ENCODE peak calls at places on chromosomes 5 and 9, in six cellular contexts. M, F, U, Q, H and V are unnamed samples.

GRCh38 chr5:137507150-137507549 is 8.0 kb upstream of the SPOCK1 start:
- DNase-seq in M (no peak), F (no peak), U (no peak), Q (no peak), H (no peak), V (no peak)

GRCh38 chr9:108125541-108125940 is 636.0 kb upstream of the KLF4 start:
- DNase-seq in M (no peak), F (no peak), U (peak; percentile 19), Q (no peak), H (no peak), V (peak; percentile 23)

GRCh38 chr9:88835038-88835466 is 156.2 kb upstream of the S1PR3 start:
- DNase-seq in M (peak; percentile 66), F (no peak), U (no peak), Q (peak; percentile 87), H (no peak), V (no peak)

GRCh38 chr5:396715-397032 is 46.3 kb upstream of the EXOC3 start:
- DNase-seq in M (no peak), F (no peak), U (no peak), Q (no peak), H (no peak), V (no peak)

GRCh38 chr5:149069711-149070110 is 6.8 kb upstream of the SH3TC2 start:
- DNase-seq in M (no peak), F (no peak), U (no peak), Q (no peak), H (no peak), V (no peak)

GRCh38 chr5:18243846-18244245 is 609.6 kb downstream of the TAF11L14 start:
- DNase-seq in M (no peak), F (no peak), U (no peak), Q (no peak), H (no peak), V (no peak)

GRCh38 chr9:91900057-91900816 is 49.8 kb downstream of the ROR2 start:
- DNase-seq in M (no peak), F (no peak), U (no peak), Q (no peak), H (no peak), V (no peak)

GRCh38 chr9:108386859-108387384 is 468.9 kb downstream of the ACTL7B start:
- DNase-seq in M (peak; percentile 51), F (no peak), U (no peak), Q (peak; percentile 43), H (no peak), V (no peak)

GRCh38 chr5:149375434-149375833 is 3.7 kb downstream of the IL17B start:
- DNase-seq in M (no peak), F (no peak), U (no peak), Q (no peak), H (no peak), V (no peak)

GRCh38 chr9:115275753-115276152 is 157.8 kb upstream of the TNC start:
- DNase-seq in M (peak; percentile 45), F (no peak), U (peak; percentile 72), Q (no peak), H (no peak), V (no peak)

GRCh38 chr5:39521945-39522590 is 97.3 kb upstream of the DAB2 start:
- DNase-seq in M (no peak), F (no peak), U (no peak), Q (no peak), H (no peak), V (no peak)

GRCh38 chr5:144812770-144813169 is 642.1 kb downstream of the KCTD16 start:
- DNase-seq in M (peak; percentile 26), F (no peak), U (no peak), Q (peak; percentile 99), H (peak; percentile 45), V (peak; percentile 79)

GRCh38 chr9:93589688-93590087 is 13.3 kb downstream of the PHF2 start:
- DNase-seq in M (no peak), F (no peak), U (no peak), Q (peak; percentile 70), H (no peak), V (no peak)

GRCh38 chr5:9344751-9345240 is 201.1 kb downstream of the SEMA5A start:
- DNase-seq in M (no peak), F (no peak), U (no peak), Q (no peak), H (no peak), V (no peak)

GRCh38 chr9:34648673-34649072 is 2.2 kb downstream of the GALT start:
- DNase-seq in M (no peak), F (no peak), U (no peak), Q (no peak), H (no peak), V (no peak)

GRCh38 chr9:33884856-33885701 is 68.1 kb downstream of the UBE2R2 start:
- DNase-seq in M (peak; percentile 21), F (no peak), U (peak; percentile 46), Q (no peak), H (no peak), V (no peak)

GRCh38 chr5:3326569-3327232 is 268.9 kb upstream of the IRX1 start:
- DNase-seq in M (no peak), F (no peak), U (no peak), Q (no peak), H (no peak), V (no peak)

GRCh38 chr9:114382951-114383865 is 4.6 kb downstream of the AKNA start:
- DNase-seq in M (no peak), F (peak; percentile 34), U (no peak), Q (no peak), H (no peak), V (peak; percentile 71)

GRCh38 chr9:133403766-133404439 is 13.9 kb downstream of the REXO4 start:
- DNase-seq in M (peak; percentile 30), F (peak; percentile 55), U (peak; percentile 83), Q (peak; percentile 7), H (no peak), V (no peak)

GRCh38 chr9:112487799-112488345 is 1.2 kb downstream of the KIAA1958 start:
- DNase-seq in M (no peak), F (no peak), U (peak; percentile 44), Q (peak; percentile 21), H (no peak), V (no peak)

GRCh38 chr9:126295936-126296600 is 30.6 kb upstream of the MVB12B start:
- DNase-seq in M (peak; percentile 13), F (no peak), U (no peak), Q (no peak), H (no peak), V (no peak)

GRCh38 chr5:83377131-83377865 is 94.2 kb upstream of the VCAN start:
- DNase-seq in M (peak; percentile 42), F (no peak), U (no peak), Q (peak; percentile 41), H (no peak), V (no peak)

GRCh38 chr5:33313150-33313549 is 127.6 kb upstream of the TARS1 start:
- DNase-seq in M (peak; percentile 97), F (no peak), U (peak; percentile 91), Q (peak; percentile 97), H (no peak), V (no peak)

GRCh38 chr5:39485075-39485474 is 60.3 kb upstream of the DAB2 start:
- DNase-seq in M (no peak), F (no peak), U (no peak), Q (no peak), H (no peak), V (no peak)

GRCh38 chr5:138668451-138668850 is 84.8 kb upstream of the CTNNA1 start:
- DNase-seq in M (peak; percentile 12), F (no peak), U (no peak), Q (no peak), H (no peak), V (no peak)

GRCh38 chr5:164188733-164189148 is 683.3 kb downstream of the MAT2B start:
- DNase-seq in M (no peak), F (no peak), U (no peak), Q (no peak), H (no peak), V (no peak)

GRCh38 chr5:66958984-66959641 is 237.5 kb downstream of the CD180 start:
- DNase-seq in M (peak; percentile 53), F (no peak), U (no peak), Q (peak; percentile 88), H (no peak), V (peak; percentile 37)

GRCh38 chr9:104950838-104951237 is 22.9 kb upstream of the ABCA1 start:
- DNase-seq in M (no peak), F (no peak), U (no peak), Q (no peak), H (no peak), V (no peak)